ENCODE peak calls at places on chromosomes 6 and 20, in nine cellular contexts. A is psoas muscle, B is tibial nerve, R is adrenal gland, G is caudate nucleus, O is fibroblast of lung, K is IMR-90, Q is transverse colon, I is body of pancreas. L is an unnamed sample.

GRCh38 chr6:110053395-110054240 is 75.5 kb downstream of the GPR6 start:
- DNase-seq in O (peak), G (no peak), I (peak), R (peak), Q (no peak), B (no peak), K (peak), A (no peak), L (peak)

GRCh38 chr6:27890351-27891299 is 21.6 kb downstream of the OR2B2 start:
- DNase-seq in A (peak), B (no peak), O (peak), R (peak), I (no peak), Q (peak), K (peak), G (no peak), L (peak)

GRCh38 chr6:25831532-25832306 is at the start of gene SLC17A1:
- DNase-seq in B (no peak), Q (no peak), G (no peak), O (no peak), R (no peak), A (no peak), K (no peak), I (no peak), L (no peak)

GRCh38 chr6:117076076-117076475 is 189.3 kb upstream of the VGLL2 start:
- DNase-seq in G (no peak), B (no peak), O (no peak), I (no peak), K (no peak), R (no peak), Q (no peak), A (no peak), L (no peak)

GRCh38 chr6:116280161-116280959 is 630 bp upstream of the TSPYL1 start:
- DNase-seq in O (peak), Q (no peak), A (no peak), R (no peak), I (no peak), B (no peak), G (no peak), K (peak), L (no peak)

GRCh38 chr6:146850238-146850896 is 251.6 kb downstream of the ADGB start:
- DNase-seq in B (no peak), A (no peak), R (no peak), K (peak), O (peak), I (no peak), Q (no peak), G (peak), L (no peak)

GRCh38 chr6:1381397-1382330 is 7.7 kb upstream of the FOXF2 start:
- DNase-seq in R (no peak), G (peak), Q (peak), O (peak), K (no peak), A (no peak), I (peak), B (no peak), L (no peak)

GRCh38 chr20:1033751-1034419 is 31.8 kb upstream of the RSPO4 start:
- DNase-seq in I (no peak), B (no peak), K (no peak), O (no peak), G (no peak), A (no peak), R (peak), Q (no peak), L (no peak)

GRCh38 chr6:47149554-47149953 is 107.4 kb upstream of the ADGRF1 start:
- DNase-seq in I (no peak), A (no peak), Q (no peak), B (no peak), R (no peak), O (no peak), K (no peak), G (no peak), L (no peak)

GRCh38 chr20:48797275-48797825 is 30.4 kb downstream of the PREX1 start:
- DNase-seq in O (no peak), A (no peak), G (peak), B (no peak), Q (peak), K (no peak), R (peak), I (no peak), L (peak)

GRCh38 chr6:168380956-168381605 is 59.9 kb upstream of the SMOC2 start:
- DNase-seq in G (no peak), Q (no peak), R (no peak), O (no peak), I (no peak), A (no peak), K (no peak), B (no peak), L (no peak)

GRCh38 chr6:169723991-169724553 is at the start of gene PHF10:
- DNase-seq in I (peak), O (peak), R (no peak), B (no peak), G (peak), A (peak), Q (peak), K (no peak), L (peak)

GRCh38 chr6:6915219-6915618 is 192.5 kb upstream of the RREB1 start:
- DNase-seq in Q (no peak), G (no peak), I (no peak), O (peak), K (no peak), A (no peak), B (no peak), R (no peak), L (no peak)

GRCh38 chr20:38179846-38180245 is 14.8 kb upstream of the TGM2 start:
- DNase-seq in G (no peak), K (peak), Q (no peak), O (no peak), B (no peak), R (no peak), I (no peak), A (no peak), L (no peak)
- H3K27ac ChIP-seq in G (no peak), K (peak), Q (no peak), O (no peak), B (no peak), R (no peak), I (no peak), A (no peak), L (no peak)

DNA sequence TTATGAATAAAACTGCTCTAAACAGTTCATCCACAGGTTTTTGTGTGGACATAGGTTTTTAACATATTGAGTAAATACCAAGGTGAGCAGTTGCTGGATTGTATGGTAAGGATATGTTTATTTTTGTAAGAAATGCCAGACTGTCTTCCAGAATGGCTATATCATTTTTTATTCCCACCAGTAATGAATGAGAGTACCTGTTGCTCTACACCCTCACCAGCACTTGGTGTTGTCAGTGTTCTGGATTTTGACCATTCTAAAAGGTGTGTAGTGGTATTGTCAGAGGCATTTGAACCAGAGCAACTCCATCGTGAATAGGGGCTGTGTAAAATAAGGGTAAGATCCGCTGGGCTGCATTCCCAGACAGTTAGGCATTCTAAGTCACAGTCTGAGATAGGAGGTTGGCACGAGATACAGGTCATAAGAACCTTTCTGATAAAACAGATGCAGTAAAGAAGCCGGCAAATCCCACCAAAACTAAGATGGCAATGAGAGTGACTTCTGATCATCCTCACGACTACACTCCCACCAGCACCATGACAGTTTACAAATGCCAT is 12.9 kb upstream of the NT5E start:
- DNase-seq in I (no peak), A (no peak), R (no peak), O (no peak), K (no peak), Q (no peak), G (no peak), B (no peak), L (no peak)
- H3K27ac ChIP-seq in I (no peak), A (no peak), R (no peak), O (no peak), K (no peak), Q (no peak), G (no peak), B (peak), L (no peak)

DNA sequence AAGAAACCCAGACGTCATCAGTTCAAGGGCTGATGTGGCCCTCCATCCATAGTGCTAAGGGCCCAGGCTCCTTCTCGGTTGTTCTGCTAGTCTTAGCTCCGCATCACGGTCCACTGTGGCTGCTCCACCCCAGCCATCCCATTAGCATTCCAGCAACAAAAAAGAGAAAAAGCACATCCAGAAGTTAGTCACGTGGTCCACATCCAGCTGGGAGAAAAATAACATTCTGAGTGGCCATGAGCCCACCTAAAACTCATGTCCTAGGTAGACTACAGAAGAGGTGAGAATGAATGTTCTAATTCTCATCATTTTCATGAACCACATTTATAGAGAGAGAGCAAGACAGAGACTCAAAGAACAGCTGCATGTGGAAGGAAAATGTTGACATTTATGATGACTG is 49.4 kb upstream of the TAB2 start:
- DNase-seq in I (no peak), B (no peak), R (no peak), A (no peak), G (no peak), K (no peak), Q (no peak), O (no peak), L (no peak)
- H3K27ac ChIP-seq in I (no peak), B (no peak), R (no peak), A (no peak), G (no peak), K (no peak), Q (no peak), O (no peak), L (no peak)

GRCh38 chr6:43089874-43090556 is 13.9 kb downstream of the PTK7 start:
- DNase-seq in Q (no peak), A (no peak), O (peak), B (no peak), I (no peak), R (no peak), K (peak), G (no peak), L (no peak)
- H3K27ac ChIP-seq in Q (no peak), A (no peak), O (no peak), B (no peak), I (peak), R (no peak), K (peak), G (no peak), L (no peak)

DNA sequence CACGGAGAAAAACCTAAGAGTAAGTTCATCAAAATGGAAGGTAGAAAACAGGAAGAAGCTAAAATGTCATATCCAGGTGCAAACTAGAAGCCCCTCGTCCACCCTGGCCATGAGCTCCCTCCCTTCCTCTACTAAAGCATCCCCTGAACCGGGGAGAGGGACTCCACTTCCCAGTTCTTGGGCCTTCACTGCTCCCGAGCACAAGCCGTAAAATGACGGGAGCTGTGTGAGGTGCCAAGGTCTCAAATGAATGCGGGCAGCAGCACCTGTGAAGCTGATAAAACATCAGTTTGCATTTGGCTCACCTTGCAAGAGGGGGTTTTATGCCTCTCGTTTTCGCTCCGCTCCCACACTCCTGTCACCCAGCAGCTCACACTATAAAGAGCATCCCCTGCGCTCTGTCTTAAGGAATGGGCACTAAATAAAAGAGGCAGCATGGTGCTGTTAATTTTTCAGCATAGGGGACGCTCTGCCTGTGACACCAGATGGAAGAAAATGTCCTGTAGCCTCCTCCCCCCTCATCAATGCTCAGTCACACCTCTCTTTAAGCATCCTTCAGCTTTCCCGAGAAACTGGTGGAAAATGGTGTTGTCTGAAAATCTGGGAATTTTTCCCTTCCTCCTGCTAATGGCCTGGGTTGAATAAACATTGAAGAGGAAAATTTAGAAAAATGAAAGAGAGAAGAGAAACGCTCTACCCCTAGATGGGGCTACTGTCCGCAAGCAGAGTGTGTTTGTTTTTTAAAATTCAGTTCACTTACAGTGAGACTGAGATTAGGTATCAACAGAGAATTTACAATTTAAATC is 563.0 kb upstream of the AGPAT4 start:
- DNase-seq in R (no peak), B (no peak), Q (no peak), I (peak), O (peak), G (no peak), A (no peak), K (no peak), L (no peak)
- H3K27ac ChIP-seq in R (no peak), B (no peak), Q (no peak), I (peak), O (no peak), G (peak), A (no peak), K (no peak), L (no peak)

GRCh38 chr20:62476074-62476838 is 461 bp upstream of the GATA5 start:
- DNase-seq in Q (no peak), A (no peak), G (no peak), O (no peak), K (no peak), B (no peak), I (no peak), R (peak), L (no peak)
- H3K27ac ChIP-seq in Q (no peak), A (no peak), G (no peak), O (no peak), K (no peak), B (no peak), I (no peak), R (peak), L (no peak)

GRCh38 chr6:150212745-150213144 is 69.9 kb downstream of the PPP1R14C start:
- DNase-seq in I (no peak), R (no peak), K (peak), G (no peak), Q (no peak), O (no peak), B (no peak), A (no peak), L (no peak)

GRCh38 chr6:150213301-150213700 is 70.5 kb downstream of the PPP1R14C start:
- DNase-seq in Q (no peak), I (no peak), R (no peak), A (no peak), B (no peak), G (no peak), K (no peak), O (no peak), L (no peak)

GRCh38 chr6:150209415-150209814 is 66.6 kb downstream of the PPP1R14C start:
- DNase-seq in Q (no peak), K (no peak), O (no peak), B (no peak), G (no peak), A (no peak), I (no peak), R (no peak), L (no peak)

GRCh38 chr6:150211700-150212615 is 69.1 kb downstream of the PPP1R14C start:
- DNase-seq in B (no peak), K (no peak), A (no peak), I (no peak), R (no peak), Q (no peak), O (no peak), G (no peak), L (no peak)

GRCh38 chr6:150214310-150214709 is 71.5 kb downstream of the PPP1R14C start:
- DNase-seq in R (no peak), B (no peak), O (no peak), K (no peak), G (no peak), A (no peak), I (no peak), Q (no peak), L (no peak)
- H3K27ac ChIP-seq in R (no peak), B (no peak), O (no peak), K (no peak), G (no peak), A (no peak), I (no peak), Q (no peak), L (no peak)

GRCh38 chr6:157942351-157942750 is 39.3 kb upstream of the SYNJ2 start:
- DNase-seq in K (no peak), B (no peak), G (no peak), Q (no peak), I (no peak), O (no peak), A (no peak), R (no peak), L (no peak)
- H3K27ac ChIP-seq in K (no peak), B (no peak), G (peak), Q (no peak), I (no peak), O (no peak), A (no peak), R (no peak), L (peak)

GRCh38 chr20:46740214-46740609 is 30.8 kb downstream of the SLC2A10 start:
- DNase-seq in K (no peak), Q (no peak), R (no peak), G (no peak), I (no peak), B (no peak), O (no peak), A (no peak), L (no peak)
- H3K27ac ChIP-seq in K (no peak), Q (no peak), R (no peak), G (no peak), I (no peak), B (no peak), O (no peak), A (no peak), L (no peak)

DNA sequence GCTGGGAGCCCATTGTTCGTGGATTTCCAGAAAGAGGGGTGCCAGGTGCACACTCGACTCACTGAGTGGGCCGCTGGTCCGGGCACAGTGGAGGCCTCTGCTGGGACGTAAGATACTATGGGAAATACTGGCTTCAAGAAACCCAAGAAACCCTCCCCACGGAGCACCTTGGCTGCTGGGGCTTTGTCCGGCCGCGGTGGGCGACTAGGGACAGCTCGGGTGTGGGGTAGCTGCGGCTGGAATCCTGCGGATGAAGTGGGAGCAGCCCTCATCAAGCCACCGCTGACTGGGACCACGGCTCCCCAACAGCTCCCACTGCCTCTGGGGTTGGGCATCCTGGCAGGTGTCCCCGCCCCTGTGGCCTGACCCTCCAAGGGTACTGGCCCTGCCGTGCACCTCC is 69.5 kb upstream of the GATA5 start:
- DNase-seq in I (no peak), Q (no peak), B (no peak), A (no peak), K (no peak), G (no peak), R (no peak), O (no peak), L (no peak)
- H3K27ac ChIP-seq in I (no peak), Q (no peak), B (no peak), A (no peak), K (no peak), G (no peak), R (no peak), O (no peak), L (no peak)

L was measured in substantia nigra.